ENCODE peak calls at places on chromosomes 16 and 17, in four cellular contexts. E is effector memory CD8-positive, alpha-beta T cell; P is substantia nigra; N is activated CD4-positive, alpha-beta T cell treated with anti-CD3 and anti-CD28 coated beads, Interleukin-2, amount 10 ng/mL, durations not matched to agents 7 days and 5 days. Z is an unnamed sample.

GRCh38 chr17:81565231-81565630 is 13.1 kb upstream of the FAAP100 start:
- DNase-seq in E (no peak), P (no peak), N (no peak), Z (no peak)

GRCh38 chr16:15427648-15428239 is 6.6 kb upstream of the BMERB1 start:
- DNase-seq in E (peak; percentile 39), P (no peak), N (peak; percentile 59), Z (peak; percentile 74)

GRCh38 chr16:47528431-47528830 is 67.3 kb downstream of the PHKB start:
- DNase-seq in E (no peak), P (no peak), N (no peak), Z (no peak)

GRCh38 chr17:60802377-60802776 is 124.7 kb downstream of the BCAS3 start:
- DNase-seq in E (no peak), P (no peak), N (no peak), Z (no peak)

GRCh38 chr17:63984651-63985386 is 12.1 kb upstream of the SCN4A start:
- DNase-seq in E (peak; percentile 50), P (no peak), N (peak; percentile 79), Z (peak; percentile 54)

GRCh38 chr17:65109990-65110680 is 27.0 kb upstream of the RGS9 start:
- DNase-seq in E (no peak), P (no peak), N (no peak), Z (no peak)

GRCh38 chr17:77318491-77319210 is 177.9 kb downstream of the SEC14L1 start:
- DNase-seq in E (no peak), P (no peak), N (no peak), Z (no peak)

GRCh38 chr17:82408288-82408937 is 9.7 kb upstream of the HEXD start:
- DNase-seq in E (no peak), P (no peak), N (no peak), Z (no peak)

GRCh38 chr16:58384437-58385055 is 7.7 kb upstream of the GINS3 start:
- DNase-seq in E (no peak), P (no peak), N (no peak), Z (no peak)

GRCh38 chr17:19024101-19025078 is 19.8 kb upstream of the FAM83G start:
- DNase-seq in E (no peak), P (no peak), N (peak; percentile 31), Z (no peak)

GRCh38 chr17:3812284-3812683 is 11.3 kb upstream of the ITGAE start:
- DNase-seq in E (no peak), P (no peak), N (no peak), Z (no peak)

GRCh38 chr17:6072157-6072556 is 2.0 kb downstream of the WSCD1 start:
- DNase-seq in E (no peak), P (no peak), N (no peak), Z (no peak)

GRCh38 chr17:56269509-56269908 is 116.2 kb downstream of the ANKFN1 start:
- DNase-seq in E (no peak), P (no peak), N (no peak), Z (no peak)

GRCh38 chr16:80300876-80301275 is 239.9 kb upstream of the DYNLRB2 start:
- DNase-seq in E (no peak), P (no peak), N (no peak), Z (no peak)